ENCODE peak calls at places on chromosomes 16 and 17, in four cellular contexts. N is HepG2, C is WTC11, S is GM12878. I is an unnamed sample.

GRCh38 chr17:39605492-39606433 is 2.0 kb downstream of the NEUROD2 start:
- DNase-seq in S (no peak), C (peak; percentile 48), N (no peak), I (no peak)

GRCh38 chr16:85019659-85020245 is 7.8 kb upstream of the KIAA0513 start:
- DNase-seq in C (no peak), S (no peak), N (no peak), I (no peak)

GRCh38 chr17:42422412-42422957 is 571 bp downstream of the CAVIN1 start:
- DNase-seq in C (peak; percentile 53), S (no peak), N (no peak), I (peak; percentile 66)

GRCh38 chr17:83079340-83079747 is at the start of gene METRNL:
- DNase-seq in N (no peak), C (peak; percentile 64), S (no peak), I (peak; percentile 79)

GRCh38 chr17:52143536-52143935 is 15.0 kb downstream of the CA10 start:
- DNase-seq in S (no peak), C (no peak), N (no peak), I (no peak)

GRCh38 chr16:65068151-65068740 is 53.6 kb downstream of the CDH11 start:
- DNase-seq in N (no peak), S (no peak), C (no peak), I (no peak)

GRCh38 chr16:3998793-3999478 is 117.3 kb downstream of the ADCY9 start:
- DNase-seq in C (no peak), S (no peak), N (no peak), I (no peak)

GRCh38 chr17:77124192-77124908 is 16.4 kb upstream of the SEC14L1 start:
- DNase-seq in N (no peak), C (no peak), S (no peak), I (no peak)

GRCh38 chr16:83929811-83930555 is 23.1 kb upstream of the OSGIN1 start:
- DNase-seq in N (no peak), S (no peak), C (no peak), I (no peak)

GRCh38 chr17:9473716-9474115 is 101.9 kb downstream of the STX8 start:
- DNase-seq in N (peak; percentile 18), C (no peak), S (no peak), I (no peak)

GRCh38 chr17:71441098-71441497 is 679.7 kb upstream of the SOX9 start:
- DNase-seq in C (no peak), N (no peak), S (no peak), I (no peak)

GRCh38 chr16:15993946-15994665 is 44.7 kb downstream of the ABCC1 start:
- DNase-seq in S (no peak), C (no peak), N (no peak), I (no peak)

GRCh38 chr17:17515921-17516295 is 19.7 kb upstream of the RASD1 start:
- DNase-seq in N (no peak), S (no peak), C (no peak), I (no peak)

GRCh38 chr17:61183793-61184192 is 215.8 kb upstream of the TBX2 start:
- DNase-seq in N (no peak), S (no peak), C (no peak), I (no peak)

GRCh38 chr17:40399185-40399584 is 18.5 kb downstream of the TOP2A start:
- DNase-seq in S (no peak), C (no peak), N (peak; percentile 74), I (peak; percentile 66)

GRCh38 chr17:50203086-50203485 is 1.7 kb upstream of the COL1A1 start:
- DNase-seq in N (no peak), C (no peak), S (no peak), I (no peak)

GRCh38 chr17:29630630-29631193 is 8.0 kb upstream of the CORO6 start:
- DNase-seq in S (no peak), C (no peak), N (no peak), I (no peak)

GRCh38 chr16:85061566-85061965 is 34.0 kb downstream of the KIAA0513 start:
- DNase-seq in S (no peak), N (no peak), C (no peak), I (no peak)

GRCh38 chr17:58375216-58375615 is 23.2 kb upstream of the SUPT4H1 start:
- DNase-seq in N (no peak), C (no peak), S (no peak), I (no peak)

GRCh38 chr17:38853292-38854219 is at the start of gene RPL23:
- DNase-seq in S (peak; percentile 87), N (peak; percentile 97), C (peak; percentile 92), I (peak; percentile 92)

GRCh38 chr16:71758293-71758760 is 33.8 kb upstream of the PHLPP2 start:
- DNase-seq in C (no peak), S (no peak), N (peak; percentile 41), I (no peak)

GRCh38 chr17:17539591-17539990 is 43.4 kb upstream of the RASD1 start:
- DNase-seq in C (no peak), S (no peak), N (no peak), I (no peak)

GRCh38 chr16:89506113-89506504 is 2.1 kb upstream of the SPG7 start:
- DNase-seq in S (no peak), C (no peak), N (no peak), I (peak; percentile 34)

GRCh38 chr17:49646391-49647255 is 31.3 kb downstream of the SPOP start:
- DNase-seq in S (peak; percentile 45), N (peak; percentile 23), C (no peak), I (no peak)

GRCh38 chr16:11500720-11501346 is 85.9 kb downstream of the LITAF start:
- DNase-seq in S (no peak), C (no peak), N (no peak), I (no peak)

GRCh38 chr17:28133562-28133970 is 91.1 kb downstream of the NLK start:
- DNase-seq in S (no peak), C (no peak), N (no peak), I (no peak)

GRCh38 chr16:85381738-85382592 is 231.2 kb upstream of the GSE1 start:
- DNase-seq in S (no peak), C (no peak), N (no peak), I (peak; percentile 100)

GRCh38 chr17:72764632-72765041 is 327.9 kb downstream of the SLC39A11 start:
- DNase-seq in C (no peak), S (no peak), N (no peak), I (no peak)

GRCh38 chr16:81627024-81627423 is 152.1 kb upstream of the PLCG2 start:
- DNase-seq in N (no peak), C (no peak), S (no peak), I (no peak)

GRCh38 chr16:79272141-79272577 is 328.4 kb downstream of the MAF start:
- DNase-seq in N (no peak), S (no peak), C (no peak), I (no peak)

GRCh38 chr16:70715860-70716357 is 30.1 kb upstream of the MTSS2 start:
- DNase-seq in N (no peak), C (no peak), S (no peak), I (no peak)

GRCh38 chr16:69501956-69502457 is 63.8 kb upstream of the NFAT5 start:
- DNase-seq in N (peak; percentile 95), S (peak; percentile 63), C (no peak), I (no peak)

GRCh38 chr16:31699601-31700000 is 171.9 kb downstream of the AHSP start:
- DNase-seq in S (no peak), N (no peak), C (no peak), I (no peak)

GRCh38 chr17:41654134-41654907 is 29.9 kb upstream of the KRT17 start:
- DNase-seq in C (no peak), N (no peak), S (no peak), I (no peak)

GRCh38 chr16:85578599-85578948 is 34.5 kb upstream of the GSE1 start:
- DNase-seq in N (no peak), C (no peak), S (no peak), I (no peak)

GRCh38 chr16:2028620-2029220 is 2.0 kb downstream of the NHERF2 start:
- DNase-seq in N (no peak), C (no peak), S (no peak), I (no peak)
- TF ChIP-seq ATF2 in N (no peak), C (no peak), S (no peak), I (no peak)

DNA sequence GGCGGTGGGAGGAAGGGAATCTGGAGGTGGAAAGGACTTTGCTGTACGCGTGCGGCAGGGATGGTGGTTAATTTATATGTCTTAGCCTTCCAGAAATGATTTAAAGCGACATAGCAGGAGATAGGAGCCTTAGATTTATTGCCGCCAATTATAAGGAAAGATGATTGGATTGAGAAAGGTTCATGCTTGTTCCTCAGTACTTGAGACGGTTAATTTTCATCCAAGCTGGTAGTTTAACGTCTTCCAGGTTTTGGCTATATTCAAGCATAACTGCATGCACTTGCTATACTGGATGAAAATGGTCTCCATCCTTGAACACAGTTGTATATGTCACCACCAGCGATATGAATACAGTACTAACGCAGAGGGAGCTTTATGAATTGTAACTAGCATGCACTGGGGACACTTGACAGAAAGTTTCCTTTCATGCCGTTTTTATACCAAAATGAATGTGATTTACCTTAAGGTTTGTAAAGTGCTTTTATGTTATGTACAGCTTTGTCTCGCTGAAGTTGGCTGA is 618 bp upstream of the PEX12 start:
- DNase-seq in N (no peak), C (no peak), S (no peak), I (no peak)
- TF ChIP-seq CBFB in N (no peak), C (no peak), S (no peak), I (no peak)

GRCh38 chr16:27518226-27518625 is 31.5 kb downstream of the GTF3C1 start:
- DNase-seq in N (no peak), S (no peak), C (no peak), I (no peak)

GRCh38 chr16:27512061-27512460 is 37.7 kb downstream of the GTF3C1 start:
- DNase-seq in C (no peak), S (no peak), N (no peak), I (no peak)

GRCh38 chr16:27514806-27515205 is 34.9 kb downstream of the GTF3C1 start:
- DNase-seq in C (no peak), N (no peak), S (no peak), I (no peak)

GRCh38 chr16:27516360-27516759 is 33.4 kb downstream of the GTF3C1 start:
- DNase-seq in C (no peak), S (no peak), N (no peak), I (no peak)

DNA sequence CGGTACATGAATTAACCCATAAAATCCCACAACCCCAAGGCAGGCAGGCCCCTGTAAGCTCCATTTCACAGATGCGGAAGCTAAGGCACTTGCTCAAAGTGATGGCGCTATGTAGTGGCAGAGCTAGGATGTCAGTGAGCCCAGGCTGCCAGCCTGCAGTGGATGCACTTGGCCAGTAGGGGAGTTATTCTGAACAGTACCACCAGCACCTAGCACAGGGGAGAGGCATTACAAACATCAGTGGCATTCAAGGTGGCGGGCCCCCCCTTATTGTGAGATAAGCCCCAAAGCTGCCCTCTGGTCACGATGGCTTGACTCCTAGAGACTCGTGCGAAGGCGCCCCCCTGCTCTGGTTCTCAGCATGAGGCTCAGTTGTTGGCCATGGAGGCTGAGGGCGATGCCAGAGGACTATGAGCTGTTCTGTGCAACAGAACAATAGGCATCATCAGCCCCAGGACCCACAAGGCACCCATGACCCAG is 33.8 kb downstream of the GTF3C1 start:
- DNase-seq in C (peak; percentile 62), S (no peak), N (peak; percentile 36), I (peak; percentile 39)
- TF ChIP-seq ATF2 in C (no peak), S (no peak), N (no peak), I (no peak)

DNA sequence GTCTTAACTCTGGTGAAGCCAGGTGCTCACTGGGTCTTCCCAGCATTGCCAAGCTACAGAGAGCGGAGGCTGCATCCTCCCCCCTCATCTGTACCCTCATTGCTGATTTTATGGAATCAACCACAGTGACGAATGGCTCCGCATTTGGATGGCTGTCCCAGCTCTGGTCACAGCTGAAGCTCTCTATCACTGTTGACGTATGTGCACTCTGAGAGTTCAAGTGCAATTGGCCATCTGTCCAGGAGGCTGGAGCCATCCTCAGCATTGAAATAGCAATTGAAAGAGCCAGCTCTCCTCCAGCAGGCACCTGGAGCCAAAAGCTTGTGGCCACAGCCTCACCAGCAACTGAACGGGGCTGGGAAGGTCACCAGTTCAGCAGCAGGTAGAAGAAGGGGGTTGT is 494.1 kb downstream of the TMEM114 start:
- DNase-seq in C (no peak), N (no peak), S (no peak), I (no peak)
- TF ChIP-seq CBFB in C (no peak), N (no peak), S (no peak), I (no peak)

I was measured in K562.